ENCODE peak calls at places on chromosomes 13 and 19, in five cellular contexts. One of them, this sample, is unnamed.
A peak's percentile ranks its signal among the peaks of the same experiment; 100 is the strongest.

GRCh38 chr19:3287814-3288213 is 63.4 kb downstream of the CELF5 start:
- DNase-seq in mesenchymal stem cell: no peak
- DNase-seq in H1: no peak
- DNase-seq in neuronal stem cell: no peak
- DNase-seq in trophoblast cell: no peak
- DNase-seq in this sample: no peak

GRCh38 chr19:18379803-18380747 is 5.9 kb upstream of the GDF15 start:
- DNase-seq in trophoblast cell: peak; percentile 69
- DNase-seq in neuronal stem cell: no peak
- DNase-seq in H1: no peak
- DNase-seq in mesenchymal stem cell: peak; percentile 71
- DNase-seq in this sample: peak; percentile 64

GRCh38 chr13:80469841-80470378 is 129.0 kb upstream of the SPRY2 start:
- DNase-seq in neuronal stem cell: no peak
- DNase-seq in mesenchymal stem cell: peak; percentile 92
- DNase-seq in H1: no peak
- DNase-seq in trophoblast cell: peak; percentile 3
- DNase-seq in this sample: no peak

GRCh38 chr19:572891-573825 is 762 bp downstream of the BSG start:
- DNase-seq in H1: no peak
- DNase-seq in trophoblast cell: no peak
- DNase-seq in neuronal stem cell: no peak
- DNase-seq in mesenchymal stem cell: peak; percentile 70
- DNase-seq in this sample: peak; percentile 36

GRCh38 chr19:23098988-23099387 is 17.8 kb upstream of the ZNF730 start:
- DNase-seq in mesenchymal stem cell: no peak
- DNase-seq in neuronal stem cell: no peak
- DNase-seq in H1: no peak
- DNase-seq in trophoblast cell: peak; percentile 90
- DNase-seq in this sample: no peak

GRCh38 chr19:13983213-13983889 is 22.8 kb downstream of the RFX1 start:
- DNase-seq in H1: no peak
- DNase-seq in trophoblast cell: no peak
- DNase-seq in mesenchymal stem cell: no peak
- DNase-seq in neuronal stem cell: no peak
- DNase-seq in this sample: no peak

GRCh38 chr13:70043685-70044084 is 63.9 kb upstream of the ATXN8OS start:
- DNase-seq in mesenchymal stem cell: peak; percentile 10
- DNase-seq in H1: no peak
- DNase-seq in trophoblast cell: peak; percentile 6
- DNase-seq in neuronal stem cell: no peak
- DNase-seq in this sample: no peak

GRCh38 chr19:4399871-4400768 is at the start of gene SH3GL1:
- DNase-seq in mesenchymal stem cell: peak; percentile 90
- DNase-seq in trophoblast cell: peak; percentile 88
- DNase-seq in neuronal stem cell: peak; percentile 96
- DNase-seq in H1: peak; percentile 95
- DNase-seq in this sample: peak; percentile 91

GRCh38 chr13:19060311-19061002 is 121.2 kb downstream of the TUBA3C start:
- DNase-seq in neuronal stem cell: no peak
- DNase-seq in trophoblast cell: no peak
- DNase-seq in H1: no peak
- DNase-seq in mesenchymal stem cell: no peak
- DNase-seq in this sample: no peak

GRCh38 chr13:110245421-110245899 is 61.5 kb downstream of the COL4A1 start:
- DNase-seq in trophoblast cell: no peak
- DNase-seq in mesenchymal stem cell: peak; percentile 48
- DNase-seq in H1: peak; percentile 43
- DNase-seq in neuronal stem cell: no peak
- DNase-seq in this sample: no peak

GRCh38 chr13:21596722-21597121 is 7.2 kb downstream of the MICU2 start:
- DNase-seq in H1: no peak
- DNase-seq in neuronal stem cell: no peak
- DNase-seq in mesenchymal stem cell: no peak
- DNase-seq in trophoblast cell: no peak
- DNase-seq in this sample: no peak

GRCh38 chr13:21595546-21595822 is 8.5 kb downstream of the MICU2 start:
- DNase-seq in mesenchymal stem cell: no peak
- DNase-seq in H1: no peak
- DNase-seq in neuronal stem cell: no peak
- DNase-seq in trophoblast cell: no peak
- DNase-seq in this sample: no peak

GRCh38 chr13:21590231-21590630 is 13.7 kb downstream of the MICU2 start:
- DNase-seq in mesenchymal stem cell: no peak
- DNase-seq in trophoblast cell: no peak
- DNase-seq in H1: no peak
- DNase-seq in neuronal stem cell: no peak
- DNase-seq in this sample: no peak

GRCh38 chr13:21594715-21595545 is 9.0 kb downstream of the MICU2 start:
- DNase-seq in trophoblast cell: no peak
- DNase-seq in H1: no peak
- DNase-seq in neuronal stem cell: no peak
- DNase-seq in mesenchymal stem cell: no peak
- DNase-seq in this sample: no peak
- H2BK12ac ChIP-seq in trophoblast cell: no peak overlapping the region
- H2BK12ac ChIP-seq in H1: no peak overlapping the region
- H2BK12ac ChIP-seq in neuronal stem cell: no peak overlapping the region
- H2BK12ac ChIP-seq in mesenchymal stem cell: no peak overlapping the region
- H2BK12ac ChIP-seq in this sample: no peak overlapping the region

GRCh38 chr13:30797847-30798246 is 62.5 kb downstream of the ALOX5AP start:
- DNase-seq in H1: no peak
- DNase-seq in mesenchymal stem cell: no peak
- DNase-seq in trophoblast cell: no peak
- DNase-seq in neuronal stem cell: no peak
- DNase-seq in this sample: no peak
- H4K91ac ChIP-seq in H1: no peak overlapping the region
- H4K91ac ChIP-seq in mesenchymal stem cell: peak overlapping the region; percentile 47
- H4K91ac ChIP-seq in trophoblast cell: peak overlapping the region; percentile 59
- H4K91ac ChIP-seq in neuronal stem cell: no peak overlapping the region
- H4K91ac ChIP-seq in this sample: no peak overlapping the region

GRCh38 chr19:54436561-54437229 is 12.3 kb upstream of the LENG8 start:
- DNase-seq in H1: no peak
- DNase-seq in trophoblast cell: no peak
- DNase-seq in neuronal stem cell: no peak
- DNase-seq in mesenchymal stem cell: no peak
- DNase-seq in this sample: no peak
- H2BK12ac ChIP-seq in H1: peak overlapping the region; percentile 84
- H2BK12ac ChIP-seq in trophoblast cell: no peak overlapping the region
- H2BK12ac ChIP-seq in neuronal stem cell: no peak overlapping the region
- H2BK12ac ChIP-seq in mesenchymal stem cell: no peak overlapping the region
- H2BK12ac ChIP-seq in this sample: no peak overlapping the region

GRCh38 chr13:101977475-101977874 is 424.4 kb downstream of the FGF14 start:
- DNase-seq in H1: no peak
- DNase-seq in mesenchymal stem cell: no peak
- DNase-seq in trophoblast cell: no peak
- DNase-seq in neuronal stem cell: no peak
- DNase-seq in this sample: no peak

GRCh38 chr13:101970339-101970738 is 431.5 kb downstream of the FGF14 start:
- DNase-seq in neuronal stem cell: no peak
- DNase-seq in trophoblast cell: no peak
- DNase-seq in mesenchymal stem cell: no peak
- DNase-seq in H1: no peak
- DNase-seq in this sample: no peak

GRCh38 chr13:101967216-101967615 is 434.6 kb downstream of the FGF14 start:
- DNase-seq in trophoblast cell: no peak
- DNase-seq in mesenchymal stem cell: no peak
- DNase-seq in neuronal stem cell: no peak
- DNase-seq in H1: no peak
- DNase-seq in this sample: no peak

DNA sequence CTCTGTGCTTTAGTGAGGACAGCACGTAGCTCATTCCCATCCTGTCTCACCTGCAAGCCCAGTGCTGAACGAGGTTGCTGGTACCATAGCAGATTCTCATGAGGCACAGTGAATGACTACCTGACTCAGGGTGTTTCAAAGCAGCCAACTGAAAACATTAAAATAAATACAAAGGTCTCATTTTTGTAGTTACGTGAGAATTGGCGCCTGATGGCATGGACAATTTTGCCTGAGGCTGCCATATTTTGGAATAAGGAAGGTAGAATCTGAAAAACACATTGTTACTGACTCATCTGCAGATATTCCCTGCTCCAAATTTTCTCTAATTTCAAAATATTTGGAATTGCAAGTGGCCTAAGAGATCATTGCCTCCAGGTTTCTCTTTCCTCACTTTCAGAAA is 429.7 kb downstream of the FGF14 start:
- DNase-seq in H1: no peak
- DNase-seq in mesenchymal stem cell: no peak
- DNase-seq in trophoblast cell: peak; percentile 89
- DNase-seq in neuronal stem cell: no peak
- DNase-seq in this sample: no peak
- H4K91ac ChIP-seq in H1: no peak overlapping the region
- H4K91ac ChIP-seq in mesenchymal stem cell: no peak overlapping the region
- H4K91ac ChIP-seq in trophoblast cell: no peak overlapping the region
- H4K91ac ChIP-seq in neuronal stem cell: no peak overlapping the region
- H4K91ac ChIP-seq in this sample: no peak overlapping the region

GRCh38 chr13:97330448-97330847 is 103.5 kb upstream of the RAP2A start:
- DNase-seq in mesenchymal stem cell: no peak
- DNase-seq in trophoblast cell: no peak
- DNase-seq in H1: no peak
- DNase-seq in neuronal stem cell: no peak
- DNase-seq in this sample: no peak
- H2BK12ac ChIP-seq in mesenchymal stem cell: no peak overlapping the region
- H2BK12ac ChIP-seq in trophoblast cell: no peak overlapping the region
- H2BK12ac ChIP-seq in H1: no peak overlapping the region
- H2BK12ac ChIP-seq in neuronal stem cell: no peak overlapping the region
- H2BK12ac ChIP-seq in this sample: no peak overlapping the region

GRCh38 chr13:21973437-21974125 is 302.7 kb downstream of the FGF9 start:
- DNase-seq in H1: no peak
- DNase-seq in mesenchymal stem cell: no peak
- DNase-seq in trophoblast cell: no peak
- DNase-seq in neuronal stem cell: no peak
- DNase-seq in this sample: peak; percentile 74
- H4K91ac ChIP-seq in H1: no peak overlapping the region
- H4K91ac ChIP-seq in mesenchymal stem cell: peak overlapping the region; percentile 56
- H4K91ac ChIP-seq in trophoblast cell: no peak overlapping the region
- H4K91ac ChIP-seq in neuronal stem cell: no peak overlapping the region
- H4K91ac ChIP-seq in this sample: no peak overlapping the region

This sample was measured in H9.